ENCODE peak calls at places on chromosomes 13 and 19, in six cellular contexts. G is germinal center; S is CD8-positive, alpha-beta memory T cell; L is NCI-H446 treated with DMSO at 0.1 percent for 48 hours; Z is aorta; A is Jurkat, Clone E6-1. W is an unnamed sample.

GRCh38 chr19:6060600-6061391 is 49.5 kb downstream of the RFX2 start:
- DNase-seq in G (no peak), S (peak), L (no peak), A (no peak), Z (peak), W (peak)

GRCh38 chr19:32830231-32831014 is 39.1 kb downstream of the SLC7A9 start:
- DNase-seq in A (no peak), Z (no peak), L (no peak), G (no peak), S (no peak), W (no peak)

GRCh38 chr13:23990443-23990842 is 93.1 kb upstream of the C1QTNF9B start:
- DNase-seq in A (no peak), L (no peak), G (no peak), Z (no peak), S (no peak), W (no peak)

GRCh38 chr19:20558571-20558970 is 7.0 kb downstream of the ZNF737 start:
- DNase-seq in L (no peak), A (no peak), Z (no peak), G (no peak), S (no peak), W (no peak)

GRCh38 chr13:81596224-81596753 is 1255.4 kb upstream of the SPRY2 start:
- DNase-seq in Z (no peak), A (no peak), S (no peak), L (no peak), G (no peak), W (no peak)

GRCh38 chr19:22814124-22814523 is 18.0 kb upstream of the ZNF723 start:
- DNase-seq in L (no peak), Z (no peak), S (no peak), G (no peak), A (no peak), W (no peak)

GRCh38 chr19:902446-903226 is 9.4 kb downstream of the RNU6-9 start:
- DNase-seq in Z (no peak), S (no peak), A (no peak), G (no peak), L (no peak), W (no peak)

GRCh38 chr13:82248713-82249112 is 1633.6 kb downstream of the SLITRK1 start:
- DNase-seq in L (no peak), S (no peak), Z (no peak), G (no peak), A (no peak), W (no peak)

GRCh38 chr13:103255587-103256301 is 189.5 kb upstream of the SLC10A2 start:
- DNase-seq in L (no peak), A (no peak), S (no peak), Z (no peak), G (no peak), W (no peak)

GRCh38 chr13:99143904-99144303 is 56.8 kb upstream of the UBAC2 start:
- DNase-seq in L (no peak), S (no peak), Z (no peak), G (no peak), A (no peak), W (no peak)

GRCh38 chr19:4406626-4407025 is 4.2 kb downstream of the CHAF1A start:
- DNase-seq in Z (no peak), L (no peak), A (no peak), S (no peak), G (no peak), W (no peak)

GRCh38 chr19:3537438-3538240 is 1.3 kb upstream of the TEKTIP1 start:
- DNase-seq in L (no peak), A (no peak), G (no peak), S (no peak), Z (no peak), W (no peak)

GRCh38 chr19:50432658-50433057 is at the start of gene MYBPC2:
- DNase-seq in S (no peak), G (no peak), L (no peak), Z (no peak), A (no peak), W (no peak)

GRCh38 chr13:113786262-113786841 is 27.3 kb downstream of the TMEM255B start:
- DNase-seq in L (no peak), G (no peak), S (no peak), A (no peak), Z (no peak), W (no peak)

GRCh38 chr19:3343619-3344502 is 22.5 kb upstream of the NFIC start:
- DNase-seq in Z (peak), G (peak), L (peak), A (peak), S (no peak), W (peak)

GRCh38 chr13:99777873-99778272 is 193.7 kb downstream of the ZIC5 start:
- DNase-seq in A (no peak), Z (no peak), L (no peak), S (no peak), G (no peak), W (no peak)

GRCh38 chr13:67736646-67737420 is 506.7 kb upstream of the PCDH9 start:
- DNase-seq in L (no peak), G (no peak), A (no peak), Z (no peak), S (no peak), W (no peak)

GRCh38 chr19:55546822-55547614 is 1.7 kb upstream of the SBK3 start:
- DNase-seq in L (no peak), G (no peak), Z (peak), S (no peak), A (no peak), W (no peak)

W was measured in DND-41.